ENCODE peak calls at places on chromosome 4, in ten cellular contexts. One of them, this sample, is unnamed.

GRCh38 chr4:79653871-79654270 is 245.8 kb upstream of the GK2 start:
- DNase-seq in AG09309: no peak
- DNase-seq in cardiac fibroblast: no peak
- DNase-seq in CD4-positive, alpha-beta T cell: no peak
- DNase-seq in fibroblast of pulmonary artery: no peak
- DNase-seq in body of pancreas: no peak
- DNase-seq in astrocyte of the spinal cord: peak
- DNase-seq in OCI-LY7: no peak
- DNase-seq in esophagus squamous epithelium: no peak
- DNase-seq in bronchial epithelial cell: peak
- DNase-seq in this sample: no peak

GRCh38 chr4:1384675-1385372 is 21.4 kb downstream of the NKX1-1 start:
- DNase-seq in AG09309: no peak
- DNase-seq in cardiac fibroblast: no peak
- DNase-seq in CD4-positive, alpha-beta T cell: no peak
- DNase-seq in fibroblast of pulmonary artery: no peak
- DNase-seq in body of pancreas: no peak
- DNase-seq in astrocyte of the spinal cord: no peak
- DNase-seq in OCI-LY7: no peak
- DNase-seq in esophagus squamous epithelium: no peak
- DNase-seq in bronchial epithelial cell: no peak
- DNase-seq in this sample: no peak

GRCh38 chr4:174697896-174698295 is 131.2 kb downstream of the GLRA3 start:
- DNase-seq in AG09309: no peak
- DNase-seq in cardiac fibroblast: no peak
- DNase-seq in CD4-positive, alpha-beta T cell: no peak
- DNase-seq in fibroblast of pulmonary artery: no peak
- DNase-seq in body of pancreas: no peak
- DNase-seq in astrocyte of the spinal cord: no peak
- DNase-seq in OCI-LY7: no peak
- DNase-seq in esophagus squamous epithelium: no peak
- DNase-seq in bronchial epithelial cell: no peak
- DNase-seq in this sample: no peak

GRCh38 chr4:113683143-113683542 is 78.4 kb downstream of the CAMK2D start:
- DNase-seq in AG09309: no peak
- DNase-seq in cardiac fibroblast: no peak
- DNase-seq in CD4-positive, alpha-beta T cell: peak
- DNase-seq in fibroblast of pulmonary artery: no peak
- DNase-seq in body of pancreas: no peak
- DNase-seq in astrocyte of the spinal cord: no peak
- DNase-seq in OCI-LY7: peak
- DNase-seq in esophagus squamous epithelium: no peak
- DNase-seq in bronchial epithelial cell: peak
- DNase-seq in this sample: peak

GRCh38 chr4:149102765-149103164 is 660.6 kb upstream of the NR3C2 start:
- DNase-seq in AG09309: no peak
- DNase-seq in cardiac fibroblast: no peak
- DNase-seq in CD4-positive, alpha-beta T cell: no peak
- DNase-seq in fibroblast of pulmonary artery: no peak
- DNase-seq in body of pancreas: no peak
- DNase-seq in astrocyte of the spinal cord: no peak
- DNase-seq in OCI-LY7: no peak
- DNase-seq in esophagus squamous epithelium: no peak
- DNase-seq in bronchial epithelial cell: no peak
- DNase-seq in this sample: no peak

GRCh38 chr4:187777954-187778353 is 217.6 kb upstream of the ZFP42 start:
- DNase-seq in AG09309: no peak
- DNase-seq in cardiac fibroblast: no peak
- DNase-seq in CD4-positive, alpha-beta T cell: no peak
- DNase-seq in fibroblast of pulmonary artery: no peak
- DNase-seq in body of pancreas: no peak
- DNase-seq in astrocyte of the spinal cord: no peak
- DNase-seq in OCI-LY7: no peak
- DNase-seq in esophagus squamous epithelium: no peak
- DNase-seq in bronchial epithelial cell: no peak
- DNase-seq in this sample: no peak

GRCh38 chr4:98481167-98481566 is 177.2 kb downstream of the TSPAN5 start:
- DNase-seq in AG09309: no peak
- DNase-seq in cardiac fibroblast: no peak
- DNase-seq in CD4-positive, alpha-beta T cell: no peak
- DNase-seq in fibroblast of pulmonary artery: no peak
- DNase-seq in body of pancreas: peak
- DNase-seq in astrocyte of the spinal cord: no peak
- DNase-seq in OCI-LY7: no peak
- DNase-seq in esophagus squamous epithelium: no peak
- DNase-seq in bronchial epithelial cell: no peak
- DNase-seq in this sample: no peak

GRCh38 chr4:87555751-87556619 is 26.8 kb upstream of the SPARCL1 start:
- DNase-seq in AG09309: peak
- DNase-seq in cardiac fibroblast: peak
- DNase-seq in CD4-positive, alpha-beta T cell: no peak
- DNase-seq in fibroblast of pulmonary artery: peak
- DNase-seq in body of pancreas: no peak
- DNase-seq in astrocyte of the spinal cord: peak
- DNase-seq in OCI-LY7: no peak
- DNase-seq in esophagus squamous epithelium: no peak
- DNase-seq in bronchial epithelial cell: peak
- DNase-seq in this sample: no peak

DNA sequence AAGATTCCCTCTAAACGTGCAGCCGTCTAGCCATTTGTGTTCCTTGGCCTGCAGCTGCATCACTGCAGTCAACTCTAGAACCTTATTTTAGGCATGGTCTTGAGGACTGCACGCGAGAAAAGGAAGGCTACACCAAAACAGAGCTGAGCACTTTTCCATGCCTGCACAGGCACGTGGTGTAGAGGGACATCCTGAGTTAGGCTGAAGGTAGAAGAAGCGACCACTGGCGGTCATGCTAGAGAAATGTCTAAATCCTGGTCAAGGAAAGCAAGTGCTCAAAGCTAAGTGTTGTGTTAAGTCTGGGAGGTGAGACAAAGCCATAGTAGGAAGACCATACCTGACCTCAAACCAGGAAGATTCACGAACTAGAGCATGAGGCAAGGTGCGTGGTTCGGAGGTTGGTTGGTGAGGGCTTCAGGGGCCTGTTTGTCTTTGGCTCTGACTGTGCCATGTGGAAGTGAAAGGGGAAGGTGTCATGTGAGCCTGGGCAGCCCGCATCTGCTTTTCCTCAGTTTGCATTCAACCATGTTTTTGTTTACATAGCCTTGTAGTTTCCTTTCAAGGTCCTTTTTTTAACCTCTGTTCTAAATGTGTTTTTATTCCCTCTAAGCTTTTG is 203.8 kb downstream of the AASDH start:
- DNase-seq in AG09309: no peak
- DNase-seq in cardiac fibroblast: no peak
- DNase-seq in CD4-positive, alpha-beta T cell: no peak
- DNase-seq in fibroblast of pulmonary artery: no peak
- DNase-seq in body of pancreas: no peak
- DNase-seq in astrocyte of the spinal cord: no peak
- DNase-seq in OCI-LY7: peak
- DNase-seq in esophagus squamous epithelium: no peak
- DNase-seq in bronchial epithelial cell: no peak
- DNase-seq in this sample: no peak
- TF ChIP-seq CTCF in AG09309: no peak
- TF ChIP-seq CTCF in cardiac fibroblast: no peak
- TF ChIP-seq CTCF in CD4-positive, alpha-beta T cell: no peak
- TF ChIP-seq CTCF in fibroblast of pulmonary artery: no peak
- TF ChIP-seq CTCF in body of pancreas: no peak
- TF ChIP-seq CTCF in astrocyte of the spinal cord: no peak
- TF ChIP-seq CTCF in OCI-LY7: peak
- TF ChIP-seq CTCF in esophagus squamous epithelium: no peak
- TF ChIP-seq CTCF in bronchial epithelial cell: no peak
- TF ChIP-seq CTCF in this sample: no peak

GRCh38 chr4:15758294-15758693 is 19.8 kb upstream of the CD38 start:
- DNase-seq in AG09309: no peak
- DNase-seq in cardiac fibroblast: no peak
- DNase-seq in CD4-positive, alpha-beta T cell: no peak
- DNase-seq in fibroblast of pulmonary artery: no peak
- DNase-seq in body of pancreas: no peak
- DNase-seq in astrocyte of the spinal cord: no peak
- DNase-seq in OCI-LY7: no peak
- DNase-seq in esophagus squamous epithelium: no peak
- DNase-seq in bronchial epithelial cell: no peak
- DNase-seq in this sample: no peak

GRCh38 chr4:15755781-15756180 is 22.3 kb upstream of the CD38 start:
- DNase-seq in AG09309: no peak
- DNase-seq in cardiac fibroblast: no peak
- DNase-seq in CD4-positive, alpha-beta T cell: no peak
- DNase-seq in fibroblast of pulmonary artery: no peak
- DNase-seq in body of pancreas: no peak
- DNase-seq in astrocyte of the spinal cord: no peak
- DNase-seq in OCI-LY7: no peak
- DNase-seq in esophagus squamous epithelium: no peak
- DNase-seq in bronchial epithelial cell: peak
- DNase-seq in this sample: no peak

GRCh38 chr4:15755321-15755750 is 22.8 kb upstream of the CD38 start:
- DNase-seq in AG09309: no peak
- DNase-seq in cardiac fibroblast: peak
- DNase-seq in CD4-positive, alpha-beta T cell: no peak
- DNase-seq in fibroblast of pulmonary artery: peak
- DNase-seq in body of pancreas: no peak
- DNase-seq in astrocyte of the spinal cord: peak
- DNase-seq in OCI-LY7: no peak
- DNase-seq in esophagus squamous epithelium: no peak
- DNase-seq in bronchial epithelial cell: peak
- DNase-seq in this sample: no peak

GRCh38 chr4:15757084-15757483 is 21.0 kb upstream of the CD38 start:
- DNase-seq in AG09309: no peak
- DNase-seq in cardiac fibroblast: no peak
- DNase-seq in CD4-positive, alpha-beta T cell: no peak
- DNase-seq in fibroblast of pulmonary artery: no peak
- DNase-seq in body of pancreas: no peak
- DNase-seq in astrocyte of the spinal cord: no peak
- DNase-seq in OCI-LY7: no peak
- DNase-seq in esophagus squamous epithelium: no peak
- DNase-seq in bronchial epithelial cell: no peak
- DNase-seq in this sample: no peak

DNA sequence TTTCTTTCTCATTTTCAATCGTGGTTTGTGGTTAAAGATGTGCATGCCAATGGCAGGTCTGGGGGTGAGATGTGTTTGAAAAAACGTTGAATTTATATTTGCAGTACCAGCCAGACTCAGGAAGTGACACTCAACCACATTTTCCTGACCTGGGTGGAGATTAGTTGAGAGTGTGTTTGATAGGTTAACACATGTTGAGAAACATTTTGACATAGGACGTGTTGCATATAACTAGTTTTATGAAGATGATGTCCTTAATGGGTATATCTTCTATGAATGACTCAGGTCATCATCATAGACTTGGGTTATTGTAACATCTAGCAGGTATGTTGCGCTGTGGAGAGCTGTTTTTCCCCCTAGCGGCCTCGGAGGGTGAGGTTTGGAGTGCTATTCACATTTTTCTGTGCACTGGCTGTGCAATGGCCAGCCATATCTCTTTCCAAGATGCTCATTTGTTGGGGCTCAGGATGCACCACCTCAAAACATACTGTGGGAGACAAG is 21.7 kb upstream of the CD38 start:
- DNase-seq in AG09309: no peak
- DNase-seq in cardiac fibroblast: peak
- DNase-seq in CD4-positive, alpha-beta T cell: peak
- DNase-seq in fibroblast of pulmonary artery: peak
- DNase-seq in body of pancreas: peak
- DNase-seq in astrocyte of the spinal cord: peak
- DNase-seq in OCI-LY7: peak
- DNase-seq in esophagus squamous epithelium: no peak
- DNase-seq in bronchial epithelial cell: peak
- DNase-seq in this sample: peak
- TF ChIP-seq CTCF in AG09309: no peak
- TF ChIP-seq CTCF in cardiac fibroblast: no peak
- TF ChIP-seq CTCF in CD4-positive, alpha-beta T cell: peak
- TF ChIP-seq CTCF in fibroblast of pulmonary artery: peak
- TF ChIP-seq CTCF in body of pancreas: no peak
- TF ChIP-seq CTCF in astrocyte of the spinal cord: peak
- TF ChIP-seq CTCF in OCI-LY7: peak
- TF ChIP-seq CTCF in esophagus squamous epithelium: no peak
- TF ChIP-seq CTCF in bronchial epithelial cell: peak
- TF ChIP-seq CTCF in this sample: peak

GRCh38 chr4:74000301-74000700 is 1.8 kb upstream of the CXCL5 start:
- DNase-seq in AG09309: no peak
- DNase-seq in cardiac fibroblast: no peak
- DNase-seq in CD4-positive, alpha-beta T cell: no peak
- DNase-seq in fibroblast of pulmonary artery: no peak
- DNase-seq in body of pancreas: no peak
- DNase-seq in astrocyte of the spinal cord: no peak
- DNase-seq in OCI-LY7: no peak
- DNase-seq in esophagus squamous epithelium: no peak
- DNase-seq in bronchial epithelial cell: no peak
- DNase-seq in this sample: no peak

DNA sequence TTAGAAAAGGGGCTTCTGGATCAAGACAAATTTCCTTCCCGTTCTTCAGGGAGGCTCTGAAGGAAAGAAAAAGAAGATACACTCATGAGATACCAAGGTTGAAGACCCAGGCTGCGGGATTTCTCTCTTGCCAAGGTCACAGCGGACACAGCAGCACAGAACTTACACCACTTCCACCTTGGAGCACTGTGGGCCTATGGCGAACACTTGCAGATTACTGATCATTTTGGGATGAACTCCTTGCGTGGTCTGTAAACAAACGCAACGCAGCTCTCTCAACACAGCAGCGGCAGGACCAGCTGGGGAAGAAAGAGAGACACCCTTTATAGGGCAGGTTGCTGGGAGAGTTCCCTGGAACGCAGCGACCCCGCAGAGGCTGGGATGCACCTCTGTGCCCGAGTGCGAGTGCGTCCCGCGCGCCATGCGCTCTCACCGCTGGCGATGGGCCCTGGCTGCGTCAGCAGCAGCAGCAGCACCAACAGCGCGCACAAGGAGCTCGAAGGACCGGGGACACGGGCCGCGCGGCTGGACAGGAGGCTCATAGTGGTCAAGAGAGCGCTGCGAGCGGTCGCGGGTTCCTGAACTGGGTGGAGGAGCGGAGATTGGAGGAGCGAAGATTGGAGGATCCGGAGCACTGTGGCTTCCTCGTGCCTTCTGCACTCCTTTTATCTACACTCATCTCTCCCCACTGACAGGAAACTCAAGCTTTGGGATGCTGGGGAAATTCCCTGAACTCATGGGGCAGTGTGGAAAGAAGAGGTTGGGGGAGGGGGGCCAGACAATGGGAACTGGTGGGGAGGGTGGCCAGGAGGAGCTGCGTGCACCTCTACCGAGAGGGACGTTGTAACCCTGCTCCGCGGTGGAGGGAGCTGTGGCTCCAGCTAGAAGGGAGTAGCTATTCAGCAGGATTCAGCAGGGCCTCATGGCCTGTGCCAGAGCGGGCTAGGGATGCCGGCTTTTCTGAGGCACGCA is at the start of gene CXCL5:
- DNase-seq in AG09309: no peak
- DNase-seq in cardiac fibroblast: peak
- DNase-seq in CD4-positive, alpha-beta T cell: no peak
- DNase-seq in fibroblast of pulmonary artery: peak
- DNase-seq in body of pancreas: peak
- DNase-seq in astrocyte of the spinal cord: peak
- DNase-seq in OCI-LY7: no peak
- DNase-seq in esophagus squamous epithelium: no peak
- DNase-seq in bronchial epithelial cell: peak
- DNase-seq in this sample: no peak
- TF ChIP-seq CTCF in AG09309: no peak
- TF ChIP-seq CTCF in cardiac fibroblast: peak
- TF ChIP-seq CTCF in CD4-positive, alpha-beta T cell: no peak
- TF ChIP-seq CTCF in fibroblast of pulmonary artery: peak
- TF ChIP-seq CTCF in body of pancreas: no peak
- TF ChIP-seq CTCF in astrocyte of the spinal cord: no peak
- TF ChIP-seq CTCF in OCI-LY7: no peak
- TF ChIP-seq CTCF in esophagus squamous epithelium: no peak
- TF ChIP-seq CTCF in bronchial epithelial cell: peak
- TF ChIP-seq CTCF in this sample: no peak

GRCh38 chr4:95362906-95363578 is 185.7 kb downstream of the UNC5C start:
- DNase-seq in AG09309: no peak
- DNase-seq in cardiac fibroblast: peak
- DNase-seq in CD4-positive, alpha-beta T cell: no peak
- DNase-seq in fibroblast of pulmonary artery: peak
- DNase-seq in body of pancreas: no peak
- DNase-seq in astrocyte of the spinal cord: peak
- DNase-seq in OCI-LY7: peak
- DNase-seq in esophagus squamous epithelium: no peak
- DNase-seq in bronchial epithelial cell: no peak
- DNase-seq in this sample: no peak
- TF ChIP-seq CTCF in AG09309: no peak
- TF ChIP-seq CTCF in cardiac fibroblast: no peak
- TF ChIP-seq CTCF in CD4-positive, alpha-beta T cell: no peak
- TF ChIP-seq CTCF in fibroblast of pulmonary artery: peak
- TF ChIP-seq CTCF in body of pancreas: no peak
- TF ChIP-seq CTCF in astrocyte of the spinal cord: peak
- TF ChIP-seq CTCF in OCI-LY7: peak
- TF ChIP-seq CTCF in esophagus squamous epithelium: no peak
- TF ChIP-seq CTCF in bronchial epithelial cell: no peak
- TF ChIP-seq CTCF in this sample: no peak

This sample was measured in GM13977.